ENCODE peak calls at places on chromosomes 3 and 15, in seven cellular contexts. E is HCT116, S is mammary epithelial cell, Z is heart left ventricle, N is heart right ventricle, X is ovary, I is adrenal gland. M is an unnamed sample.
A peak's percentile ranks its signal among the peaks of the same experiment; 100 is the strongest.

GRCh38 chr15:72994778-72995177 is 57.5 kb upstream of the NEO1 start:
- DNase-seq in N (no peak), E (no peak), Z (no peak), X (peak; percentile 64), S (no peak), I (no peak), M (no peak)

GRCh38 chr3:14630404-14631100 is 21.0 kb upstream of the CCDC174 start:
- DNase-seq in N (no peak), S (no peak), E (no peak), Z (no peak), X (no peak), I (no peak), M (no peak)

GRCh38 chr15:98395974-98396627 is 252.2 kb upstream of the IGF1R start:
- DNase-seq in X (no peak), N (no peak), E (no peak), Z (no peak), I (no peak), S (no peak), M (no peak)

GRCh38 chr15:28191832-28192231 is 92.7 kb upstream of the OCA2 start:
- DNase-seq in Z (peak; percentile 83), S (no peak), N (peak; percentile 39), X (peak; percentile 55), E (no peak), I (peak; percentile 70), M (no peak)

GRCh38 chr15:41424809-41425208 is 7.9 kb downstream of the RTF1 start:
- DNase-seq in Z (no peak), N (no peak), S (no peak), I (no peak), E (no peak), X (no peak), M (no peak)

GRCh38 chr3:148861277-148861869 is 3.7 kb upstream of the CPA3 start:
- DNase-seq in I (no peak), N (no peak), X (no peak), E (peak; percentile 40), S (peak; percentile 26), Z (no peak), M (no peak)

GRCh38 chr15:39641187-39641889 is 60.5 kb downstream of the THBS1 start:
- DNase-seq in X (no peak), I (no peak), E (no peak), N (no peak), S (peak; percentile 87), Z (no peak), M (peak; percentile 86)

GRCh38 chr3:71584216-71585061 is 911 bp upstream of the FOXP1 start:
- DNase-seq in N (peak; percentile 43), S (peak; percentile 39), I (peak; percentile 55), X (peak; percentile 53), E (no peak), Z (peak; percentile 43), M (peak; percentile 39)

GRCh38 chr15:70062321-70062956 is 35.3 kb downstream of the TLE3 start:
- DNase-seq in S (no peak), Z (peak; percentile 79), X (peak; percentile 84), E (no peak), I (peak; percentile 71), N (peak; percentile 78), M (no peak)

GRCh38 chr3:119834754-119835365 is 53.0 kb downstream of the NR1I2 start:
- DNase-seq in N (no peak), I (no peak), S (no peak), E (no peak), Z (no peak), X (no peak), M (no peak)

GRCh38 chr15:81093961-81094360 is 40.1 kb upstream of the CFAP161 start:
- DNase-seq in Z (no peak), I (no peak), E (no peak), S (no peak), X (no peak), N (no peak), M (no peak)

GRCh38 chr3:161342629-161343028 is 28.7 kb downstream of the SPTSSB start:
- DNase-seq in Z (no peak), E (no peak), X (no peak), S (no peak), I (no peak), N (no peak), M (no peak)

GRCh38 chr3:134640872-134641470 is 9.9 kb downstream of the KY start:
- DNase-seq in N (no peak), X (no peak), I (no peak), S (no peak), Z (no peak), E (peak; percentile 18), M (no peak)

GRCh38 chr15:72281713-72282112 is 9.4 kb upstream of the PARP6 start:
- DNase-seq in E (no peak), S (no peak), X (no peak), Z (no peak), I (no peak), N (no peak), M (no peak)

GRCh38 chr3:88219138-88219792 is 69.5 kb downstream of the C3orf38 start:
- DNase-seq in Z (peak; percentile 26), X (peak; percentile 25), E (no peak), N (peak; percentile 34), I (peak; percentile 33), S (peak; percentile 48), M (peak; percentile 15)

GRCh38 chr15:48355377-48355776 is 24.1 kb downstream of the DUT start:
- DNase-seq in I (no peak), E (no peak), X (no peak), Z (no peak), S (no peak), N (no peak), M (no peak)

GRCh38 chr3:112847692-112848091 is 1.0 kb upstream of the CD200R1L start:
- DNase-seq in N (no peak), I (no peak), Z (no peak), X (no peak), E (no peak), S (no peak), M (no peak)

GRCh38 chr3:64163755-64164148 is 61.5 kb downstream of the PRICKLE2 start:
- DNase-seq in N (no peak), E (no peak), Z (no peak), S (peak; percentile 92), X (no peak), I (no peak), M (no peak)

GRCh38 chr3:175731543-175731942 is 872.4 kb downstream of the NAALADL2 start:
- DNase-seq in X (no peak), I (no peak), S (no peak), E (no peak), Z (no peak), N (no peak), M (no peak)

GRCh38 chr3:57937092-57937491 is 71.1 kb upstream of the FLNB start:
- DNase-seq in Z (no peak), I (no peak), S (no peak), E (no peak), N (no peak), X (no peak), M (no peak)

GRCh38 chr3:102360211-102360610 is 74.6 kb upstream of the ZPLD1 start:
- DNase-seq in S (no peak), I (no peak), E (no peak), Z (no peak), N (no peak), X (no peak), M (no peak)

GRCh38 chr15:50938525-50938924 is 30.0 kb downstream of the AP4E1 start:
- DNase-seq in X (no peak), I (no peak), N (no peak), S (no peak), Z (no peak), E (no peak), M (no peak)

GRCh38 chr15:57334257-57334656 is 42.0 kb upstream of the CGNL1 start:
- DNase-seq in X (no peak), N (no peak), I (no peak), S (peak; percentile 3), Z (no peak), E (no peak), M (peak; percentile 44)

GRCh38 chr3:32420138-32420981 is 28.7 kb downstream of the CMTM7 start:
- DNase-seq in E (peak; percentile 97), X (no peak), N (no peak), Z (no peak), I (peak; percentile 15), S (peak; percentile 98), M (peak; percentile 93)

GRCh38 chr3:66531256-66531655 is 30.4 kb upstream of the LRIG1 start:
- DNase-seq in E (no peak), Z (no peak), X (no peak), S (no peak), N (no peak), I (no peak), M (no peak)

GRCh38 chr3:66532613-66533012 is 31.8 kb upstream of the LRIG1 start:
- DNase-seq in S (no peak), X (no peak), I (no peak), E (no peak), N (no peak), Z (no peak), M (no peak)

GRCh38 chr3:66536791-66537190 is 36.0 kb upstream of the LRIG1 start:
- DNase-seq in N (no peak), X (no peak), I (no peak), E (no peak), Z (no peak), S (no peak), M (no peak)

GRCh38 chr3:66532160-66532587 is 31.4 kb upstream of the LRIG1 start:
- DNase-seq in N (no peak), I (no peak), Z (no peak), X (no peak), S (no peak), E (no peak), M (no peak)

DNA sequence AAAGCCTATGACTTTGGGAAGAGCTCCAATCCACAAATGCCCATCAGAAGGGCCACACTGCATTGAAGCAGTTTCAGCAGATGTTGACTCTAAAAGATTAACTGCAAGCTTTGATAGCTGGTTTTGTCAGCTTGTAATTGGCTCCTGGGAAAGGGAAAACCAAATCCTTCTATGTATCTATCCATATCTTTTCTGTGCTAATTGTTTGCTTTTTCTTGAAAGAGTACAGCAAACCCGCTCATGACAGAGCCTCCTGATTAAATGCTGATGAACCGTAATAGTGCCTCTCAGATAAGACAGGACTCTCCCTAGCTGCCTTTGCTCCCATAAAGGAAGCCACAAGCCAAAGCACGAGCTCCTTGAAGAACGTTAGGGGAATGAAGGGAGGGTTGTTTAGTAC is 33.5 kb upstream of the LRIG1 start:
- DNase-seq in Z (no peak), X (no peak), N (no peak), I (no peak), E (no peak), S (no peak), M (no peak)
- H3K4me1 ChIP-seq in Z (no peaks in the 10 kb centered on the region), X (no peaks in the 10 kb centered on the region), N (no peaks in the 10 kb centered on the region), I (no peaks in the 10 kb centered on the region), E (no peaks in the 10 kb centered on the region), S (no peaks in the 10 kb centered on the region), M (no peaks in the 10 kb centered on the region)

GRCh38 chr3:132469326-132469725 is 52.0 kb downstream of the DNAJC13 start:
- DNase-seq in N (no peak), Z (no peak), I (no peak), E (no peak), X (no peak), S (no peak), M (no peak)
- H3K27ac ChIP-seq in N (no peak overlapping the region), Z (no peak overlapping the region), I (no peak overlapping the region), E (no peak overlapping the region), X (no peak overlapping the region), S (no peak overlapping the region), M (no peak overlapping the region)

GRCh38 chr15:67174446-67174845 is 80.0 kb downstream of the AAGAB start:
- DNase-seq in I (no peak), X (no peak), Z (no peak), N (no peak), S (no peak), E (no peak), M (no peak)
- H3K4me1 ChIP-seq in I (no peaks in the 10 kb centered on the region), X (peaks cover 18% of the 10 kb centered on the region), Z (peaks cover 14% of the 10 kb centered on the region), N (peaks cover 23% of the 10 kb centered on the region), S (peaks cover 55% of the 10 kb centered on the region), E (peaks cover 76% of the 10 kb centered on the region), M (peaks cover 59% of the 10 kb centered on the region)

GRCh38 chr3:9316881-9317341 is 45.9 kb upstream of the THUMPD3 start:
- DNase-seq in S (peak; percentile 51), N (peak; percentile 17), Z (peak; percentile 29), I (peak; percentile 46), X (peak; percentile 26), E (no peak), M (no peak)
- H3K27ac ChIP-seq in S (peak overlapping the region; percentile 9), N (peak overlapping the region; percentile 71), Z (peak overlapping the region; percentile 67), I (peak overlapping the region; percentile 29), X (peak overlapping the region; percentile 51), E (no peak overlapping the region), M (no peak overlapping the region)

M was measured in PC-9.